ENCODE peak calls at places on chromosomes 1 and 21, in four cellular contexts. H, Y, U and K are unnamed samples.
A peak's percentile ranks its signal among the peaks of the same experiment; 100 is the strongest.

GRCh38 chr1:235130766-235131270 is 2.2 kb upstream of the TOMM20 start:
- DNase-seq in H (no peak), Y (no peak), U (no peak), K (no peak)

GRCh38 chr1:65630855-65631254 is 161.8 kb upstream of the PDE4B start:
- DNase-seq in H (peak; percentile 77), Y (no peak), U (no peak), K (no peak)

GRCh38 chr1:47231314-47232186 is 475 bp downstream of the TAL1 start:
- DNase-seq in H (peak; percentile 75), Y (no peak), U (no peak), K (no peak)

GRCh38 chr1:2046225-2046917 is 3.8 kb upstream of the PRKCZ start:
- DNase-seq in H (peak; percentile 21), Y (peak; percentile 57), U (no peak), K (peak; percentile 88)

GRCh38 chr21:32958288-32958992 is 67.3 kb upstream of the OLIG2 start:
- DNase-seq in H (no peak), Y (no peak), U (no peak), K (no peak)

GRCh38 chr1:41078616-41079015 is 57.1 kb upstream of the SLFNL1 start:
- DNase-seq in H (peak; percentile 36), Y (no peak), U (no peak), K (no peak)

GRCh38 chr1:44423706-44424546 is 18.9 kb downstream of the RNF220 start:
- DNase-seq in H (peak; percentile 50), Y (no peak), U (no peak), K (peak; percentile 60)

GRCh38 chr1:109739738-109740614 is 862 bp downstream of the GSTM3 start:
- DNase-seq in H (peak; percentile 81), Y (no peak), U (peak; percentile 91), K (peak; percentile 85)

GRCh38 chr1:207007352-207008033 is 25.1 kb downstream of the C1orf116 start:
- DNase-seq in H (no peak), Y (peak; percentile 85), U (no peak), K (no peak)

GRCh38 chr1:14466006-14466405 is 132.5 kb upstream of the KAZN start:
- DNase-seq in H (no peak), Y (no peak), U (no peak), K (no peak)

DNA sequence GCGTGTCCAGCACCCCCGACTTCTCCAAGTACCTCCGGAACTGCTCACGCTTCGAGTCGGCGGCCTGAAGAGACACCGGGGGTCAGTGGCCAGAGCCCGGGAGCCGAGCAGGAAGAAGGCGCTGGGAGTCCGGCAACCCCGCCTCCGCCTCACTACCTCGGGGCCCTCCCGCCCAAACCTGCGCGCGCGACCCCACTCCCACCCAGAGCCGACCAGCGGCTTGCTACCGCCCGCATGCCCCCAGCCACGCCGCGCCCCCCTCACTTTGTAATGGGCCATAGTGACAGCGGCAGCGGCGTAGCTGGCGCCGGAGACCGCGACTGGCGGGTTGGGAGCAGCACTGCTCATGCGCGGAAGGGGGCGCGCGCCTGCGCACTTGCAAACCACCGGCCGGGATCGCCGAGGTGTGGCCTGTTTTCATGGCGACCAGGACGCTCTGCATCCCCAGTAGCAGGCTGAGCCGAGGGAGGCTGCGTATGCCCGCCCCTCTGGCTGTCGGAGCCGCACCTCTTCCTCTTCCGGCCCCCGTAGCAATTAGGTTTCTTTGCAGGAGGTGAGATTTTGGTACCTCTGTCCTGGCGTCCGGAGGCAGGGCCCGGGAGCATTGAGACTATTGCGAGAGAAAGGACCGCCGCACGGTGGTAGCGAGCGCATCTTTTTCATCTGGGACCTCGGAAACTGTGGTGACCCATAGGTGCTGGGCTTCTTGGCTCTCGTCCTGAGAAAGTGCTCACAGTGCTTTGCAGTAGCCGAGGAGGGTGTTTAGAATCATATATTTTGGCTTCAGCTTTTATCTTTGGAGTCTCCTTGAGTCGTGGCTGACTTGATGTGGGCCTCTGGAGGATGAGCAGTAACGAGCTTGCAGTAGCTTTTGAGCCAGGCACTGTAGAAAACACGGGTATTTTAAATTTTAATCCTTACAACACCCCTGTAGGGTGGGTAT is at the start of gene MYCBP:
- DNase-seq in H (peak; percentile 98), Y (peak; percentile 89), U (peak; percentile 96), K (peak; percentile 97)
- TF ChIP-seq POLR2AphosphoS5 in H (peak; percentile 79), Y (peak; percentile 95), U (peak; percentile 34), K (peak; percentile 47)

GRCh38 chr1:61050541-61051454 is 31.6 kb upstream of the NFIA start:
- DNase-seq in H (peak; percentile 40), Y (no peak), U (peak; percentile 84), K (peak; percentile 59)

GRCh38 chr1:61049850-61050540 is 32.4 kb upstream of the NFIA start:
- DNase-seq in H (peak; percentile 93), Y (peak; percentile 73), U (peak; percentile 97), K (peak; percentile 96)

GRCh38 chr1:61053281-61053711 is 29.1 kb upstream of the NFIA start:
- DNase-seq in H (no peak), Y (no peak), U (no peak), K (no peak)

GRCh38 chr1:61052393-61053280 is 29.7 kb upstream of the NFIA start:
- DNase-seq in H (no peak), Y (no peak), U (no peak), K (no peak)

DNA sequence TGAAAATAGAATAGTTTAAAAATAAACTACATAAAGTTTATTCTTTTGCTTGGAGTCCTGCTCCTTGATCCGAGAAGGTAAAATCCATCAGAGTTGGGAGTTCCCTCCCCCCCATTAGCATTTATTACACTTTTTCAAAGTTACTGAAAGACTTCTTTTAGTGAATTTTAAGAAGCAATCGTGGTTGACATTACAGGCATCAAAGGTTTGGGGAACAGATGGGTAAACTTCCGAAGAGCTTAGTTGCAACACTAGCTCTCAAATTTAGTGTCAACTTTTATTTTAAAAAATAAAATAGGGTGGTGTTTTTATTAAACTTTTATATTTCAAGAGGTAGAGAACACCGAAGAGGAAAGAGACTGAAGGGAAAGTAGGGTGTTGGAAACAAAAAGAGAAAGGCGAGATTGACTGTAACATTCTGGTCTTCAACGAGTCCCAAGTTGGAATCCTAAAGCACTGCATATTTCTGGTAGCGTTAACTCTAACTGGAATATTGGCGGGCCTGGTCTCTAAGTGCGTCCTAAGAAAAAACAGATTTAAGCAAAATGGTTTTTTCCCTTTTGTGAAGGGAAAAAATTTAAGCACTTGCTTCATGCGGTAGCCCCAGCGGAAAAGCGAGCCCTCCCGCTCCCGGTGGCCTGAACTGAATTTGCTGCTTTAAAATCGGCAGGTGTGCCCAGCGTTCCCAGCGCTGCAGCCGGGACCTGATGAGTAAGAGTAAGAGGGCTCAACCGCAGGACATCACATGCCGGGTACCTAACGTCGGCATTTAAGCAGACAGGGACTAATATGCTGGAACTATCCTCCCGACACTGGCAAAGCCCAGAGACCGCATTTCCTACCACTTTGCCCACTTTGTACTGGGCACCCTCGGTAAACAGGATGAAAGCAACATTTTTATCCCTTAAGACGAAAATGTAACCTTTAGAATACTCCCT is 30.6 kb upstream of the NFIA start:
- DNase-seq in H (no peak), Y (no peak), U (no peak), K (no peak)
- TF ChIP-seq POLR2A in H (no peak), Y (no peak), U (no peak), K (no peak)

DNA sequence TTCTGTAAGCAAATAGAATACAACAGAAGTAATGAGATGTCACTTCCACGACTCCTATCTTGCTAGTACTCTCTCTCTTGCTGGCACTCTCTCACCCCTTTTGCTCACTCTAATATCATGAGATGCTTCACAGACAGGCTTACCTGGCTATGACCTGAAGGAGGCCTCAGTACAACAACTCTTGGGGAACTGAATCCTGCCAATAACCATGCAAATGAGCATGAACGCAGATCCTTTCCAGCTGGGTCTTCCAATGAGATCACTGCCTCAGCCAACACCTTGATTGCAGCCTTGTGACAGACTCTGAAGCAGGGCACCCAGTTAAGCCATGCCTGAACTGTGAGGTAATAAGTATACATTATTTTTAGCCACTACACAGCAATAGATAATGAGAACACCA is 53.1 kb upstream of the ADAR start:
- DNase-seq in H (no peak), Y (no peak), U (no peak), K (no peak)
- TF ChIP-seq POLR2AphosphoS5 in H (no peak), Y (no peak), U (no peak), K (no peak)

GRCh38 chr21:41952568-41953248 is 1.1 kb downstream of the C2CD2 start:
- DNase-seq in H (peak; percentile 32), Y (no peak), U (no peak), K (peak; percentile 18)

GRCh38 chr21:41953249-41953830 is 478 bp downstream of the C2CD2 start:
- DNase-seq in H (no peak), Y (no peak), U (no peak), K (peak; percentile 26)

GRCh38 chr21:41955516-41955915 is 1.7 kb upstream of the C2CD2 start:
- DNase-seq in H (no peak), Y (no peak), U (no peak), K (no peak)

GRCh38 chr21:41954654-41955499 is 1.1 kb upstream of the C2CD2 start:
- DNase-seq in H (no peak), Y (no peak), U (no peak), K (no peak)

GRCh38 chr21:41953831-41954653 is at the start of gene C2CD2:
- DNase-seq in H (peak; percentile 86), Y (no peak), U (no peak), K (peak; percentile 65)
- TF ChIP-seq POLR2A in H (peak; percentile 59), Y (peak; percentile 59), U (peak; percentile 4), K (no peak)